ENCODE peak calls at places on chromosomes 2 and 18, in seven cellular contexts. One of them, this sample, is unnamed.

GRCh38 chr2:55200416-55200815 is 31.7 kb downstream of the CLHC1 start:
- DNase-seq in H1: no peak
- DNase-seq in endothelial cell of umbilical vein: no peak
- DNase-seq in HCT116: no peak
- DNase-seq in fibroblast of lung: no peak
- DNase-seq in hepatocyte: no peak
- DNase-seq in astrocyte: no peak
- DNase-seq in this sample: no peak

GRCh38 chr18:56593906-56594305 is 44.5 kb downstream of the TXNL1 start:
- DNase-seq in astrocyte: peak; percentile 66
- DNase-seq in HCT116: no peak
- DNase-seq in fibroblast of lung: peak; percentile 69
- DNase-seq in endothelial cell of umbilical vein: no peak
- DNase-seq in hepatocyte: no peak
- DNase-seq in H1: no peak
- DNase-seq in this sample: peak; percentile 26

GRCh38 chr2:25349397-25349796 is 7.7 kb upstream of the DNMT3A start:
- DNase-seq in HCT116: no peak
- DNase-seq in hepatocyte: no peak
- DNase-seq in fibroblast of lung: peak; percentile 79
- DNase-seq in H1: no peak
- DNase-seq in endothelial cell of umbilical vein: no peak
- DNase-seq in astrocyte: peak; percentile 69
- DNase-seq in this sample: peak; percentile 42

GRCh38 chr2:39664478-39664877 is 1.2 kb upstream of the TMEM178A start:
- DNase-seq in hepatocyte: no peak
- DNase-seq in astrocyte: no peak
- DNase-seq in HCT116: no peak
- DNase-seq in endothelial cell of umbilical vein: no peak
- DNase-seq in H1: no peak
- DNase-seq in fibroblast of lung: no peak
- DNase-seq in this sample: no peak

GRCh38 chr2:52572469-52572894 is 1195.1 kb upstream of the CHAC2 start:
- DNase-seq in hepatocyte: no peak
- DNase-seq in endothelial cell of umbilical vein: no peak
- DNase-seq in astrocyte: no peak
- DNase-seq in fibroblast of lung: no peak
- DNase-seq in H1: no peak
- DNase-seq in HCT116: no peak
- DNase-seq in this sample: no peak

GRCh38 chr2:28428486-28428885 is 35.8 kb downstream of the FOSL2 start:
- DNase-seq in HCT116: no peak
- DNase-seq in H1: no peak
- DNase-seq in endothelial cell of umbilical vein: no peak
- DNase-seq in fibroblast of lung: no peak
- DNase-seq in astrocyte: no peak
- DNase-seq in hepatocyte: no peak
- DNase-seq in this sample: no peak

GRCh38 chr18:41410007-41410406 is 545.0 kb upstream of the PIK3C3 start:
- DNase-seq in HCT116: no peak
- DNase-seq in hepatocyte: no peak
- DNase-seq in H1: no peak
- DNase-seq in endothelial cell of umbilical vein: no peak
- DNase-seq in fibroblast of lung: no peak
- DNase-seq in astrocyte: no peak
- DNase-seq in this sample: peak; percentile 12

GRCh38 chr2:192448881-192449280 is 254.1 kb upstream of the TMEFF2 start:
- DNase-seq in astrocyte: no peak
- DNase-seq in fibroblast of lung: no peak
- DNase-seq in endothelial cell of umbilical vein: no peak
- DNase-seq in HCT116: no peak
- DNase-seq in hepatocyte: no peak
- DNase-seq in H1: no peak
- DNase-seq in this sample: no peak

GRCh38 chr2:175180701-175181103 is 808 bp downstream of the ATP5MC3 start:
- DNase-seq in H1: no peak
- DNase-seq in HCT116: no peak
- DNase-seq in fibroblast of lung: peak; percentile 58
- DNase-seq in astrocyte: peak; percentile 49
- DNase-seq in endothelial cell of umbilical vein: peak; percentile 66
- DNase-seq in hepatocyte: peak; percentile 68
- DNase-seq in this sample: peak; percentile 28

GRCh38 chr2:1626271-1626681 is 118.0 kb downstream of the PXDN start:
- DNase-seq in H1: no peak
- DNase-seq in fibroblast of lung: no peak
- DNase-seq in hepatocyte: no peak
- DNase-seq in HCT116: no peak
- DNase-seq in astrocyte: no peak
- DNase-seq in endothelial cell of umbilical vein: peak; percentile 28
- DNase-seq in this sample: peak; percentile 55

GRCh38 chr2:199806179-199806578 is 44.8 kb downstream of the FTCDNL1 start:
- DNase-seq in H1: no peak
- DNase-seq in endothelial cell of umbilical vein: no peak
- DNase-seq in fibroblast of lung: peak; percentile 12
- DNase-seq in hepatocyte: no peak
- DNase-seq in astrocyte: peak; percentile 6
- DNase-seq in HCT116: no peak
- DNase-seq in this sample: no peak

GRCh38 chr2:69581774-69582581 is 61.6 kb downstream of the AAK1 start:
- DNase-seq in HCT116: no peak
- DNase-seq in endothelial cell of umbilical vein: no peak
- DNase-seq in H1: no peak
- DNase-seq in astrocyte: peak; percentile 75
- DNase-seq in fibroblast of lung: peak; percentile 79
- DNase-seq in hepatocyte: no peak
- DNase-seq in this sample: peak; percentile 70

GRCh38 chr2:50196775-50197482 is 835.0 kb downstream of the NRXN1 start:
- DNase-seq in endothelial cell of umbilical vein: no peak
- DNase-seq in HCT116: no peak
- DNase-seq in fibroblast of lung: no peak
- DNase-seq in H1: no peak
- DNase-seq in astrocyte: no peak
- DNase-seq in hepatocyte: no peak
- DNase-seq in this sample: no peak

GRCh38 chr2:39107724-39108273 is 13.1 kb downstream of the SOS1 start:
- DNase-seq in HCT116: no peak
- DNase-seq in H1: no peak
- DNase-seq in fibroblast of lung: no peak
- DNase-seq in hepatocyte: peak; percentile 7
- DNase-seq in astrocyte: no peak
- DNase-seq in endothelial cell of umbilical vein: no peak
- DNase-seq in this sample: no peak

DNA sequence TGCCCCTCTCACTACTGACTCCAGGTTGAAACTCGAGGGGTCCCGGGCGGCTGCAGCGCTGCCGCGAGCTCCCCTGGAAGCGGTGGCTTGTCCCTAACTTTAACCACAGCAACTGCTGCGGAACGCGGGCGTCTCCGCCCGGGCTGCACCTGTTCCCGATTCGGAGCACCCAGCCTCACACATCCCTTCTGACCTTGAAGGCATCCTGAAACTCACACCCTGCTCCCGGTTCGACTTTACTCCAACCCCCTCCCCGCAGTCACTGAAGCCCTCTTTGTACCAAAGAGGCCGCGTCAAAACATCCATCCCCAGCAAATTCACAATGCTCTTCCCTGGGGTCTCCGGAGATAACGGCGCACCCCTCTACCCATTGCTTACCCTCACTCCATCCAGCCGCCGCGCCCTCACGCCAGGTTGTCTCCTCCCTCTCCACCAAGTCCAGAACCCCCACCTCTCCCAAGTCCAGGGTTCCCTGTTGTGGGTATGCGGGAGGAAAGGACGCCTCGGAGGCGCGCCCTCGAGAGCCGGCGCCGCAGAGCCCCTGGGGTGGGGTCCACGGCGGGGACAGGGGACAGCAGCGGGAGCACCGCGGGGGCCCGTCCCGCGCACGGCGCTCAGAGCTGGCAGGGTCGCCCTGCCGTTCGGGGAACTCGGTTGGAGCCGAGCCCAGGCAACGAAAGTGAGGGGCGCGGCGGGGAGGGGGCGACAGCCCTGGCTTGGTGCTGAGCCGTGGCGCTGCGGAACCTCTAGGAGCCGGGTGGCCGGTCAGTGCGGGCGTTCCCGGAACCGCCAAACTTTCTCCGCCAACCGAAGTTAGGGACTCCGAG is 938 bp downstream of the MYO5B start:
- DNase-seq in hepatocyte: peak; percentile 47
- DNase-seq in H1: peak; percentile 64
- DNase-seq in endothelial cell of umbilical vein: no peak
- DNase-seq in HCT116: no peak
- DNase-seq in astrocyte: no peak
- DNase-seq in fibroblast of lung: no peak
- DNase-seq in this sample: peak; percentile 1
- TF ChIP-seq EZH2 in hepatocyte: no peak
- TF ChIP-seq EZH2 in H1: peak; percentile 68
- TF ChIP-seq EZH2 in endothelial cell of umbilical vein: no peak
- TF ChIP-seq EZH2 in HCT116: no peak
- TF ChIP-seq EZH2 in astrocyte: no peak
- TF ChIP-seq EZH2 in fibroblast of lung: peak; percentile 85
- TF ChIP-seq EZH2 in this sample: no peak

GRCh38 chr2:26693287-26693849 is 846 bp downstream of the KCNK3 start:
- DNase-seq in H1: peak; percentile 65
- DNase-seq in endothelial cell of umbilical vein: no peak
- DNase-seq in fibroblast of lung: no peak
- DNase-seq in hepatocyte: peak; percentile 15
- DNase-seq in astrocyte: no peak
- DNase-seq in HCT116: no peak
- DNase-seq in this sample: no peak
- TF ChIP-seq EZH2 in H1: peak; percentile 64
- TF ChIP-seq EZH2 in endothelial cell of umbilical vein: peak; percentile 74
- TF ChIP-seq EZH2 in fibroblast of lung: no peak
- TF ChIP-seq EZH2 in hepatocyte: no peak
- TF ChIP-seq EZH2 in astrocyte: peak; percentile 59
- TF ChIP-seq EZH2 in HCT116: no peak
- TF ChIP-seq EZH2 in this sample: no peak

GRCh38 chr2:75200140-75200985 is 1.0 kb upstream of the TACR1 start:
- DNase-seq in endothelial cell of umbilical vein: peak; percentile 9
- DNase-seq in hepatocyte: peak; percentile 35
- DNase-seq in fibroblast of lung: peak; percentile 58
- DNase-seq in H1: peak; percentile 72
- DNase-seq in astrocyte: peak; percentile 39
- DNase-seq in HCT116: no peak
- DNase-seq in this sample: peak; percentile 52
- TF ChIP-seq EZH2 in endothelial cell of umbilical vein: peak; percentile 20
- TF ChIP-seq EZH2 in hepatocyte: peak; percentile 55
- TF ChIP-seq EZH2 in fibroblast of lung: no peak
- TF ChIP-seq EZH2 in H1: peak; percentile 73
- TF ChIP-seq EZH2 in astrocyte: no peak
- TF ChIP-seq EZH2 in HCT116: no peak
- TF ChIP-seq EZH2 in this sample: peak; percentile 73

DNA sequence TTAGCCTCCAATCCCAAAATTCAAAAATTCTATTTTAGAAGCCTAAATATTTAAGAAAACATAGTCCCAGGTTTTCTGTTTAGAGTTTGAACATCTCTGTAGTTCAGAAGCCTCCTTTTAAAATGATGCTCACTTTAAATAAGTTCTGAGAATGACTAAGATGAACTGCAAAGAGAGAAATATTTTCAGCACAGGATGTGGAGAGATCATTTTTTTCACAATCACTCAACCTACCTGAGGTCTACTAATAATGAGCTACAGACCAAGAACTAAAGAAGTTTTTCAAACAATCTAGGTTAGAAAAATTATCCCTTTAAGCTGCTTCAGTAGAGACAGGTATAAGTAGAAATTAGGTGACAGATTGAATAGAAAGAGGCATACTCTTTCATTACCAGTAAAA is 185.1 kb upstream of the CYP26B1 start:
- DNase-seq in fibroblast of lung: no peak
- DNase-seq in hepatocyte: no peak
- DNase-seq in HCT116: no peak
- DNase-seq in endothelial cell of umbilical vein: no peak
- DNase-seq in H1: no peak
- DNase-seq in astrocyte: no peak
- DNase-seq in this sample: no peak
- TF ChIP-seq EZH2 in fibroblast of lung: no peak
- TF ChIP-seq EZH2 in hepatocyte: no peak
- TF ChIP-seq EZH2 in HCT116: no peak
- TF ChIP-seq EZH2 in endothelial cell of umbilical vein: no peak
- TF ChIP-seq EZH2 in H1: no peak
- TF ChIP-seq EZH2 in astrocyte: no peak
- TF ChIP-seq EZH2 in this sample: no peak

GRCh38 chr2:64634338-64635267 is 19.1 kb downstream of the SERTAD2 start:
- DNase-seq in HCT116: no peak
- DNase-seq in fibroblast of lung: no peak
- DNase-seq in H1: no peak
- DNase-seq in hepatocyte: no peak
- DNase-seq in endothelial cell of umbilical vein: no peak
- DNase-seq in astrocyte: no peak
- DNase-seq in this sample: no peak
- TF ChIP-seq EZH2 in HCT116: no peak
- TF ChIP-seq EZH2 in fibroblast of lung: no peak
- TF ChIP-seq EZH2 in H1: no peak
- TF ChIP-seq EZH2 in hepatocyte: no peak
- TF ChIP-seq EZH2 in endothelial cell of umbilical vein: no peak
- TF ChIP-seq EZH2 in astrocyte: no peak
- TF ChIP-seq EZH2 in this sample: no peak

GRCh38 chr18:59268722-59269562 is 4.3 kb downstream of the RAX start:
- DNase-seq in HCT116: no peak
- DNase-seq in fibroblast of lung: no peak
- DNase-seq in astrocyte: no peak
- DNase-seq in hepatocyte: peak; percentile 80
- DNase-seq in H1: peak; percentile 89
- DNase-seq in endothelial cell of umbilical vein: no peak
- DNase-seq in this sample: peak; percentile 51
- TF ChIP-seq EZH2 in HCT116: no peak
- TF ChIP-seq EZH2 in fibroblast of lung: peak; percentile 88
- TF ChIP-seq EZH2 in astrocyte: peak; percentile 98
- TF ChIP-seq EZH2 in hepatocyte: peak; percentile 72
- TF ChIP-seq EZH2 in H1: peak; percentile 61
- TF ChIP-seq EZH2 in endothelial cell of umbilical vein: peak; percentile 99
- TF ChIP-seq EZH2 in this sample: no peak

GRCh38 chr2:45010706-45011036 is 1.4 kb upstream of the SIX2 start:
- DNase-seq in astrocyte: no peak
- DNase-seq in H1: no peak
- DNase-seq in hepatocyte: no peak
- DNase-seq in fibroblast of lung: no peak
- DNase-seq in endothelial cell of umbilical vein: no peak
- DNase-seq in HCT116: no peak
- DNase-seq in this sample: no peak
- TF ChIP-seq EZH2 in astrocyte: no peak
- TF ChIP-seq EZH2 in H1: peak; percentile 55
- TF ChIP-seq EZH2 in hepatocyte: no peak
- TF ChIP-seq EZH2 in fibroblast of lung: no peak
- TF ChIP-seq EZH2 in endothelial cell of umbilical vein: peak; percentile 10
- TF ChIP-seq EZH2 in HCT116: no peak
- TF ChIP-seq EZH2 in this sample: no peak